ENCODE peak calls at places on chromosomes 4 and X, in four cellular contexts. S is H1, O is SK-N-SH, G is GM12878. Q is an unnamed sample.

GRCh38 chr4:40563401-40563800 is 66.3 kb downstream of the RBM47 start:
- DNase-seq in O (no peak), S (no peak), G (no peak), Q (peak; percentile 44)

GRCh38 chr4:20987191-20987590 is 286.9 kb downstream of the PACRGL start:
- DNase-seq in S (no peak), O (no peak), G (no peak), Q (no peak)

GRCh38 chr4:147833254-147833653 is 101.4 kb downstream of the ARHGAP10 start:
- DNase-seq in O (no peak), S (no peak), G (no peak), Q (no peak)

GRCh38 chr4:123248260-123248659 is 148.3 kb upstream of the SPRY1 start:
- DNase-seq in G (no peak), S (no peak), O (peak; percentile 7), Q (no peak)

GRCh38 chr4:7936963-7937362 is 2.7 kb downstream of the AFAP1 start:
- DNase-seq in O (no peak), G (no peak), S (no peak), Q (no peak)

GRCh38 chr4:20422398-20422797 is 170.7 kb downstream of the SLIT2 start:
- DNase-seq in G (no peak), O (peak; percentile 46), S (peak; percentile 67), Q (peak; percentile 25)

GRCh38 chr4:61614256-61614655 is 414.1 kb downstream of the ADGRL3 start:
- DNase-seq in S (no peak), G (no peak), O (no peak), Q (no peak)

GRCh38 chr4:8215001-8215427 is 15.9 kb downstream of the SH3TC1 start:
- DNase-seq in O (no peak), G (no peak), S (no peak), Q (no peak)

GRCh38 chr4:182806259-182807252 is 110.6 kb downstream of the DCTD start:
- DNase-seq in S (peak; percentile 98), G (no peak), O (peak; percentile 93), Q (peak; percentile 35)

GRCh38 chr4:161320377-161320776 is 843.4 kb downstream of the FSTL5 start:
- DNase-seq in S (no peak), G (no peak), O (peak; percentile 2), Q (peak; percentile 48)

GRCh38 chrX:14022019-14022418 is 7.7 kb downstream of the GEMIN8 start:
- DNase-seq in G (no peak), S (no peak), O (no peak), Q (no peak)

GRCh38 chrX:110915579-110915978 is 120.0 kb upstream of the CHRDL1 start:
- DNase-seq in S (no peak), G (no peak), O (no peak), Q (no peak)

GRCh38 chr4:42995343-42995944 is 102.9 kb downstream of the GRXCR1 start:
- DNase-seq in O (peak; percentile 57), G (no peak), S (no peak), Q (peak; percentile 12)

DNA sequence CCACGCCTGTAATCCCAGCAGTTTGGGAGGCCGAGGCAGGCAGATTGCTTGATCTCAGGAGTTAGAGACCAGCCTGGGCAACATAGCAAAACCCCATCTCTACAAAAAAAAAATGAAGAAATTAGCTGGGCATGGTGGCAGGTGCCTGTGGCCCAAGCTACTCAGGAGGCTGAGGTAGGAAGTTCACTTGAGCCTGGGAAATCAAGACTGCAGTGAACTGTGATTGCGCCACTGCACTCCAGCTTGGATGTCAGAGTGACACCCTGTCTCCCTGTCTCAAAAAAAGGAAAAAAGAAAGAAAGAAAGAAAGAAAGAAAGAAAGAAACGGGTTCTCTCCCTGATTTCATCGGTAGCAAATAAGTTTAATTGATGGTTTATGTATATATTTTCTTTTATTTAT is 64.6 kb upstream of the ESX1 start:
- DNase-seq in O (no peak), G (no peak), S (no peak), Q (no peak)
- TF ChIP-seq GABPA in O (no peak), G (no peak), S (no peak), Q (no peak)

GRCh38 chr4:82868572-82868971 is 22.4 kb downstream of the SEC31A start:
- DNase-seq in G (no peak), S (no peak), O (no peak), Q (no peak)

GRCh38 chr4:82861529-82861928 is 29.4 kb downstream of the SEC31A start:
- DNase-seq in O (no peak), S (no peak), G (no peak), Q (no peak)

GRCh38 chr4:82866706-82867385 is 24.1 kb downstream of the SEC31A start:
- DNase-seq in O (no peak), G (no peak), S (no peak), Q (no peak)

GRCh38 chr4:82864336-82865001 is 26.5 kb downstream of the SEC31A start:
- DNase-seq in G (no peak), S (no peak), O (no peak), Q (no peak)

GRCh38 chr4:82865592-82865991 is 25.4 kb downstream of the SEC31A start:
- DNase-seq in G (no peak), S (no peak), O (no peak), Q (peak; percentile 27)
- TF ChIP-seq GABPA in G (no peak), S (no peak), O (peak; percentile 32), Q (no peak)

DNA sequence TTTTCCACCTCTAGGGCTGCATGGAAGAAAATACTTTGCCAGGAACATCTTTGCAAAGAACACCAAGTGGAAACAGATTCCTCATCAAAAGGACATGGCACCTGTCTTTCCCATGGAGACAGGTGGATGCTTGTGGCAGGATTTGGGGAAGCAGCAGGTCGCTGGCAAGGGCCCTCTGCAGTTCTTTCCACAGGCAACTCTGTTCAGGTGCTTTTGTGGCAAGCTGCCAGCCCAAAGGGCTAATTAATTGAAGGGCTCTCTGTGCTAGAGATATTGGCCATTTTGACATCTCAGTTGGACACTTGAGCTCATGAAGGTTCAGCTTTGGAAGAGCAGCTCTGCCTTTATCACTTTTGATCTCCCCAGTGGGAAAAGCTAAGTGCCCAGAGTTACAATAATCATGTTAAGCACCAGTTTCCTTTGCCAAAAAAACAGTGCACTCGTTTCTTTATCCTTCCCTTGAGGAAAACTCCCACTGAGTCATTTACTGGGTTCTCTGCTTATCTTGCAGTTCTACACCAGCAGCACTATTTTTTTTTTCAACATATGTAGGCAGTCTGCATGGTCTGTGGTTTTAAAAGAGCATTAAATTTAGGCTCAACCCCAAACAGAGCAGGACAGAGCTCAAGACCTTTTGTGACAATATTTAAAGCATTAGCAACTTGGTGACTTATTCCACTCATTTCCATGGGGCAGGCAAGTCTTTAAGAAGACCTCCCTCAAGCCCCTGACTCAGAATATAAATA is 336.4 kb upstream of the RASGEF1B start:
- DNase-seq in O (no peak), S (no peak), G (no peak), Q (no peak)
- TF ChIP-seq GABPA in O (no peak), S (no peak), G (no peak), Q (no peak)

DNA sequence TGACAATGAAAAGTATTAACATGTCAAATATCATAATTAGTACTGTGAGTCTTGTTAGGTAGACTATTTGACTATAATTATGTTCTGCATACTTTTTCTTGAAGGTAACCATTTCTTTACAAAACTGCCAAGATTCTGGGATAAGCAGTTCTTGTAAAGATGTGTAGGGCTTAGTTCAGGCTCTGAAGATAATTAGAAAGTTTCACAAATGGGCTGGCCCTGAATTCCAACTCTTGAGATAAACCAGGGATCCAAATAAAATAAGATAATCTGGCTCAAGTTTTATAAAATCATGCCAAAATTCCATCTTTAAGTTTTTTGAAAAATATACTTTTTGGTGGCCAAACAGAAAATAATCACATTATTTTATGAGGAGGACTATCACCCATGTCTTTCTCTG is 35.6 kb upstream of the GLRB start:
- DNase-seq in S (no peak), G (no peak), O (no peak), Q (no peak)
- TF ChIP-seq GABPA in S (no peak), G (no peak), O (no peak), Q (no peak)

DNA sequence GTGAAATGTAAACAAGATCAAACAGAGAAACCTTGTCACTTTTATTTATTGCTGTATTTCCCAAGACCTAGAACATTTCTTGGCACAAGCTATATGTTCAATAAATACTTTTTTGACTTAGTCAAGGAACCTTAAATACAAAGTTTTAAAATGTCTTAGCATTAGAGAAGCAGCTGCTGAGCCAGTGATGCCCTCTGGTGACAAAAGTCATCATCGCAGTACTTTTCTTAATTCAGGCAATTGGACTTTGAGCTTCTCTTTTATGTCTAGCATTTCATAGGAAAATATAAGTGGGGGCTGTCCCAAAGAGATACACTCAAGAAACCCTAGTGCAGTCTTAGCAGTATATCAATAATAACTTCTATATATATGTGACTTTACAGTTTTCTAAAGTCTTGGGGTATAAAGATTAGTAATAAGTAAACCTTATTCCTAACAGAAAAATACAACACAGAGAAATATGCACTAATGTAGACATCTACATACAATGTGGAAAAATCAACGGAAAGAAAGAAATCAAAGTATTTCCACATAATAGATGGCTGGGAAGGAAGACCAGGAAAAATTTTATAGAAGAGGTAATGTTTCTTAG is 118.4 kb downstream of the DTHD1 start:
- DNase-seq in G (peak; percentile 24), S (no peak), O (no peak), Q (peak; percentile 2)
- TF ChIP-seq GABPA in G (no peak), S (no peak), O (no peak), Q (no peak)

GRCh38 chr4:55031158-55031557 is 94.2 kb downstream of the KDR start:
- DNase-seq in O (no peak), S (no peak), G (no peak), Q (no peak)

GRCh38 chr4:55029838-55030503 is 95.4 kb downstream of the KDR start:
- DNase-seq in S (no peak), O (no peak), G (no peak), Q (no peak)

GRCh38 chr4:55029321-55029720 is 96.1 kb downstream of the KDR start:
- DNase-seq in S (no peak), G (no peak), O (no peak), Q (no peak)

GRCh38 chr4:55032179-55032578 is 93.2 kb downstream of the KDR start:
- DNase-seq in O (no peak), S (no peak), G (no peak), Q (no peak)

GRCh38 chr4:55030606-55031005 is 94.8 kb downstream of the KDR start:
- DNase-seq in G (no peak), O (no peak), S (no peak), Q (no peak)
- TF ChIP-seq GABPA in G (no peak), O (no peak), S (no peak), Q (no peak)

DNA sequence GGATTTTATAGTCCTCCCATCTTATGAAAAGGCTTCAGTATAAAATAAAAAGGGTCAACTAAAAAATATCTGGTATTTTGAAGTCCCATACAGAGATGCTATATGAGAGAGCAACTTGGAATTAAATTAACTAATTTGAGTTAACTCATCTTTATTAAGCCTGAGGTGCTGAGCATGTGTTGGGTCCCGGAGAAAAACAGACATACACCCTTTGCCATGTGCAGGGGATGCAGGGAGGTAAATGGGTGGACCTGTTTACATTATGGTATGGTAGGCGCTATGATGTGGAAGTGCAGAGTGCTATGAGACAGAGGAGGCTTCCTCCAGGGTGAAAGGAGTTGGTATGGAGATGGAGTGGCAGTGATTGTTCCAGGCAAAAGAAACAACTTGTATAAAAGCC is 151.8 kb downstream of the RASL11B start:
- DNase-seq in O (no peak), G (no peak), S (no peak), Q (no peak)
- TF ChIP-seq GABPA in O (no peak), G (no peak), S (no peak), Q (no peak)

GRCh38 chr4:115505326-115505725 is 391.9 kb upstream of the NDST4 start:
- DNase-seq in O (no peak), G (no peak), S (no peak), Q (no peak)
- TF ChIP-seq GABPA in O (no peak), G (no peak), S (no peak), Q (no peak)

Q was measured in HepG2.